ENCODE peak calls at places on chromosome 20, in five cellular contexts. One of them, this sample, is unnamed.

GRCh38 chr20:20073851-20074252 is 21.5 kb downstream of the CFAP61 start:
- DNase-seq in neuronal stem cell: no peak
- DNase-seq in H1: no peak
- DNase-seq in mesenchymal stem cell: no peak
- DNase-seq in trophoblast cell: no peak
- DNase-seq in this sample: no peak

GRCh38 chr20:7924692-7925091 is 15.6 kb downstream of the HAO1 start:
- DNase-seq in neuronal stem cell: no peak
- DNase-seq in H1: no peak
- DNase-seq in mesenchymal stem cell: peak
- DNase-seq in trophoblast cell: peak
- DNase-seq in this sample: no peak

GRCh38 chr20:25624500-25624939 is 706 bp upstream of the NANP start:
- DNase-seq in neuronal stem cell: no peak
- DNase-seq in H1: no peak
- DNase-seq in mesenchymal stem cell: no peak
- DNase-seq in trophoblast cell: no peak
- DNase-seq in this sample: no peak

GRCh38 chr20:11497543-11497942 is 420.1 kb upstream of the BTBD3 start:
- DNase-seq in neuronal stem cell: peak
- DNase-seq in H1: no peak
- DNase-seq in mesenchymal stem cell: no peak
- DNase-seq in trophoblast cell: peak
- DNase-seq in this sample: no peak

GRCh38 chr20:41424025-41424424 is 57.4 kb upstream of the EMILIN3 start:
- DNase-seq in neuronal stem cell: no peak
- DNase-seq in H1: no peak
- DNase-seq in mesenchymal stem cell: no peak
- DNase-seq in trophoblast cell: no peak
- DNase-seq in this sample: no peak

GRCh38 chr20:50153500-50154377 is at the start of gene PEDS1:
- DNase-seq in neuronal stem cell: peak
- DNase-seq in H1: no peak
- DNase-seq in mesenchymal stem cell: peak
- DNase-seq in trophoblast cell: peak
- DNase-seq in this sample: peak

GRCh38 chr20:56249244-56249955 is 868 bp downstream of the MC3R start:
- DNase-seq in neuronal stem cell: no peak
- DNase-seq in H1: peak
- DNase-seq in mesenchymal stem cell: no peak
- DNase-seq in trophoblast cell: peak
- DNase-seq in this sample: peak

GRCh38 chr20:57061058-57061900 is 205.2 kb downstream of the BMP7 start:
- DNase-seq in neuronal stem cell: peak
- DNase-seq in H1: no peak
- DNase-seq in mesenchymal stem cell: peak
- DNase-seq in trophoblast cell: peak
- DNase-seq in this sample: peak

GRCh38 chr20:6868864-6869263 is 101.4 kb downstream of the BMP2 start:
- DNase-seq in neuronal stem cell: no peak
- DNase-seq in H1: no peak
- DNase-seq in mesenchymal stem cell: no peak
- DNase-seq in trophoblast cell: no peak
- DNase-seq in this sample: no peak

GRCh38 chr20:14919473-14920157 is 582.2 kb upstream of the FLRT3 start:
- DNase-seq in neuronal stem cell: no peak
- DNase-seq in H1: peak
- DNase-seq in mesenchymal stem cell: peak
- DNase-seq in trophoblast cell: peak
- DNase-seq in this sample: peak

GRCh38 chr20:15265910-15266309 is 928.5 kb upstream of the FLRT3 start:
- DNase-seq in neuronal stem cell: no peak
- DNase-seq in H1: no peak
- DNase-seq in mesenchymal stem cell: no peak
- DNase-seq in trophoblast cell: no peak
- DNase-seq in this sample: no peak

GRCh38 chr20:42701948-42702347 is 487.8 kb downstream of the PTPRT start:
- DNase-seq in neuronal stem cell: no peak
- DNase-seq in H1: no peak
- DNase-seq in mesenchymal stem cell: no peak
- DNase-seq in trophoblast cell: no peak
- DNase-seq in this sample: no peak

GRCh38 chr20:15613530-15613929 is 959.7 kb downstream of the KIF16B start:
- DNase-seq in neuronal stem cell: no peak
- DNase-seq in H1: no peak
- DNase-seq in mesenchymal stem cell: no peak
- DNase-seq in trophoblast cell: peak
- DNase-seq in this sample: no peak

GRCh38 chr20:52923123-52923543 is 49.0 kb upstream of the TSHZ2 start:
- DNase-seq in neuronal stem cell: peak
- DNase-seq in H1: peak
- DNase-seq in mesenchymal stem cell: peak
- DNase-seq in trophoblast cell: peak
- DNase-seq in this sample: no peak

DNA sequence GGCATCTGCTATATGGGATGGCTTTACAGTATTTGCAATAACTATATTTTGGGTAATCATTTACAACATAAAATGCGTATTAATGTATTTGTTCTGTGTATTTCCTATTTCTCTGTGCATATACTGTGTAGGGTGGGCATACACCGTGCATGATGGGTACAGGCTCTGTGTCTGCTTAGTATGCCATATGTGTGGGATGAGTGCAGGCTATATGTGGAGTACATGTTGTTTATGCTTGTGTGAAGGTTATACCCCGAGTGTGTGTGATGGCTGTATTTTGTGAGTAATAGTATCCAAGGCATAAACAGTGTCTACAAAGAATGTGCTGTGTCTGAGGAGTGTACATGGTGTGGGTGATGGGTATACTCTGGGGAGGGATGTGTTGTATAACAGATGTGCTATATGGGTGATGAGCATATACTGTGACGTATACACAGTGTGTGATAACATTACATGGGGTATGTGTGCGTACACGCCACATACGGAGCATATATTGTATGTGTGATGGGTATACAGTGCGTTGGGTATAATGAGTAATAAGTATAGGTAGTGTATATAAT is 52.7 kb downstream of the CPXM1 start:
- DNase-seq in neuronal stem cell: no peak
- DNase-seq in H1: no peak
- DNase-seq in mesenchymal stem cell: no peak
- DNase-seq in trophoblast cell: no peak
- DNase-seq in this sample: no peak
- H2BK12ac ChIP-seq in neuronal stem cell: no peak
- H2BK12ac ChIP-seq in H1: peak
- H2BK12ac ChIP-seq in mesenchymal stem cell: no peak
- H2BK12ac ChIP-seq in trophoblast cell: no peak
- H2BK12ac ChIP-seq in this sample: no peak

GRCh38 chr20:17823382-17824144 is 123.8 kb downstream of the BANF2 start:
- DNase-seq in neuronal stem cell: no peak
- DNase-seq in H1: no peak
- DNase-seq in mesenchymal stem cell: no peak
- DNase-seq in trophoblast cell: no peak
- DNase-seq in this sample: no peak

GRCh38 chr20:17825251-17825691 is 125.5 kb downstream of the BANF2 start:
- DNase-seq in neuronal stem cell: no peak
- DNase-seq in H1: no peak
- DNase-seq in mesenchymal stem cell: no peak
- DNase-seq in trophoblast cell: no peak
- DNase-seq in this sample: no peak

GRCh38 chr20:17825949-17826843 is 126.4 kb downstream of the BANF2 start:
- DNase-seq in neuronal stem cell: no peak
- DNase-seq in H1: no peak
- DNase-seq in mesenchymal stem cell: no peak
- DNase-seq in trophoblast cell: peak
- DNase-seq in this sample: no peak

GRCh38 chr20:17822540-17823155 is 122.9 kb downstream of the BANF2 start:
- DNase-seq in neuronal stem cell: no peak
- DNase-seq in H1: no peak
- DNase-seq in mesenchymal stem cell: no peak
- DNase-seq in trophoblast cell: no peak
- DNase-seq in this sample: no peak

GRCh38 chr20:17824676-17825224 is 125.0 kb downstream of the BANF2 start:
- DNase-seq in neuronal stem cell: no peak
- DNase-seq in H1: no peak
- DNase-seq in mesenchymal stem cell: no peak
- DNase-seq in trophoblast cell: peak
- DNase-seq in this sample: no peak
- H2BK12ac ChIP-seq in neuronal stem cell: no peak
- H2BK12ac ChIP-seq in H1: no peak
- H2BK12ac ChIP-seq in mesenchymal stem cell: no peak
- H2BK12ac ChIP-seq in trophoblast cell: no peak
- H2BK12ac ChIP-seq in this sample: no peak

DNA sequence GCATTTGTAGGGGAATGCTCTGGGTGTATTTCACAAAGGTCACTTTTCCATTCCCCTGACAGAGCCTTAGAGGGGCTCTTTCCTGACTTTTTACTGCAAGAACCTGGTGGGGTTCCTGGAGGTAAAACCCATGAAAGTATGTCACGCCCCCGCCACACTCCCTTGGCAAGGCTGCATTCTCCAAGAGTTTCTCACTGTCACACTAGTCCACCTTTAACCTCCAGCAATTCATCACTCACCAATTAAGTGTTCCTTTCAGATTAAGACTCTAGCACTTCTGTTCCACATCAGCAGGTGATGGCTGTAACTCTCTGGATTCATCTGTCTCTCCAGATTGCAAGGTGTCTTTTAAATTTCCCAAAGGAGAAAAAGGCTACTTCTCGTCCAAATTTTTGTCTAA is 32.7 kb upstream of the NKX2-4 start:
- DNase-seq in neuronal stem cell: no peak
- DNase-seq in H1: no peak
- DNase-seq in mesenchymal stem cell: no peak
- DNase-seq in trophoblast cell: no peak
- DNase-seq in this sample: no peak
- H2BK12ac ChIP-seq in neuronal stem cell: no peak
- H2BK12ac ChIP-seq in H1: no peak
- H2BK12ac ChIP-seq in mesenchymal stem cell: no peak
- H2BK12ac ChIP-seq in trophoblast cell: no peak
- H2BK12ac ChIP-seq in this sample: no peak

GRCh38 chr20:32181606-32182005 is 25.9 kb downstream of the PLAGL2 start:
- DNase-seq in neuronal stem cell: no peak
- DNase-seq in H1: no peak
- DNase-seq in mesenchymal stem cell: no peak
- DNase-seq in trophoblast cell: no peak
- DNase-seq in this sample: no peak

GRCh38 chr20:32183947-32184635 is 23.5 kb downstream of the PLAGL2 start:
- DNase-seq in neuronal stem cell: no peak
- DNase-seq in H1: no peak
- DNase-seq in mesenchymal stem cell: no peak
- DNase-seq in trophoblast cell: no peak
- DNase-seq in this sample: no peak

GRCh38 chr20:32188376-32189122 is 19.0 kb downstream of the PLAGL2 start:
- DNase-seq in neuronal stem cell: no peak
- DNase-seq in H1: no peak
- DNase-seq in mesenchymal stem cell: no peak
- DNase-seq in trophoblast cell: no peak
- DNase-seq in this sample: no peak

GRCh38 chr20:32189123-32189410 is 18.5 kb downstream of the PLAGL2 start:
- DNase-seq in neuronal stem cell: no peak
- DNase-seq in H1: no peak
- DNase-seq in mesenchymal stem cell: no peak
- DNase-seq in trophoblast cell: no peak
- DNase-seq in this sample: no peak

DNA sequence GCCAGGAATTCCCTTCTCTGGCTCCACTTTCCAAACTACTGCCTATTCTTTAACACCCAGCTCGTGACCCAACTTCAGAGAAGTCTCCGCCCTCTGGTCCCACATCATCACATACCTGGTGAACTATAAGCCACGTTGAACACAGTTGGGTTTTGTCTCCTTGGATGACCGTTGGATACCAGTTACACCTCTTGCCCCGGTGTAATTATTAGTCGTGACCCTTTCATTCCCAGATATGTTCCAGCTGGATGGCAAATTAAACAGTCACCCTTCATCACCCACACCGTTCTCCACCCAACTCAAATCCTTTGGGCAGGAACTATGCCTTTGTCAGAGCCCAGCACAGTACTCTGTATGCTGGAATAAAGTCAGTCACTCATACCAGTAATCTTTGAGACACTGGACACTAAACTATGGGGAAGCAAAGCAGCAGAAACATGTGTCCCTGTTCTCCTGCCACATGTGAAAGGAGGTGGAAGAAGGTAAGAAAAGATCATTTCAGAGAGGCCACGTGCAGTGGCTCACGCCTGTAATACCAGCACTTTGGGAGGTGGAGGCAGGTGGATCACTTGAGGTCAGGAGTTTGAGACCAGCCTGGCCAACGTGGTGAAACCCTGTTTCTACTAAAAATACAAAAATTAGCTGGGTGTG is 22.5 kb downstream of the PLAGL2 start:
- DNase-seq in neuronal stem cell: no peak
- DNase-seq in H1: no peak
- DNase-seq in mesenchymal stem cell: no peak
- DNase-seq in trophoblast cell: no peak
- DNase-seq in this sample: no peak
- H2BK12ac ChIP-seq in neuronal stem cell: no peak
- H2BK12ac ChIP-seq in H1: no peak
- H2BK12ac ChIP-seq in mesenchymal stem cell: no peak
- H2BK12ac ChIP-seq in trophoblast cell: no peak
- H2BK12ac ChIP-seq in this sample: no peak

DNA sequence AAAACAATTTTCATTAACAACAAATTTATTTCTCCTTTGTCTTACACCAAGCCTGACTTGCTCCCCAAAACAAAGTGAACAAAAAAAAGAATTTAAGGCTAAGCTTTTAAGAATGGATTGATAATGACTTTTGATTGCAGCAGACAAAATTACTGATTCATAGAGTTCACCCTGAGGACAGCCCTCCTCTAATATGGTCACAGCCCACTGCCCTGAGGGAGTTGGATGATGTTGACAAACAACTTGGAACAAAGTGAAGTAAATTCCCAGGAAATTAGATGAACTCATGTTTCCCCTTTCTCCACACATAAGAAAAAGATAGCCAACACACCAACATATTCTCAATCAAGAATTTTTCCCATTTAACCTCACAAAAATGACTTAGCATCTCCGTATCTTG is 7.7 kb upstream of the ISM1 start:
- DNase-seq in neuronal stem cell: no peak
- DNase-seq in H1: no peak
- DNase-seq in mesenchymal stem cell: no peak
- DNase-seq in trophoblast cell: peak
- DNase-seq in this sample: no peak
- H2BK12ac ChIP-seq in neuronal stem cell: no peak
- H2BK12ac ChIP-seq in H1: no peak
- H2BK12ac ChIP-seq in mesenchymal stem cell: no peak
- H2BK12ac ChIP-seq in trophoblast cell: no peak
- H2BK12ac ChIP-seq in this sample: no peak

GRCh38 chr20:58090181-58090580 is 138.3 kb downstream of the ANKRD60 start:
- DNase-seq in neuronal stem cell: no peak
- DNase-seq in H1: no peak
- DNase-seq in mesenchymal stem cell: no peak
- DNase-seq in trophoblast cell: no peak
- DNase-seq in this sample: no peak

GRCh38 chr20:58087567-58087858 is 140.9 kb downstream of the ANKRD60 start:
- DNase-seq in neuronal stem cell: no peak
- DNase-seq in H1: no peak
- DNase-seq in mesenchymal stem cell: no peak
- DNase-seq in trophoblast cell: no peak
- DNase-seq in this sample: no peak

GRCh38 chr20:58086763-58087566 is 141.5 kb downstream of the ANKRD60 start:
- DNase-seq in neuronal stem cell: peak
- DNase-seq in H1: no peak
- DNase-seq in mesenchymal stem cell: no peak
- DNase-seq in trophoblast cell: peak
- DNase-seq in this sample: peak

GRCh38 chr20:58088105-58088504 is 140.3 kb downstream of the ANKRD60 start:
- DNase-seq in neuronal stem cell: no peak
- DNase-seq in H1: no peak
- DNase-seq in mesenchymal stem cell: no peak
- DNase-seq in trophoblast cell: no peak
- DNase-seq in this sample: no peak

GRCh38 chr20:58088625-58089024 is 139.8 kb downstream of the ANKRD60 start:
- DNase-seq in neuronal stem cell: no peak
- DNase-seq in H1: no peak
- DNase-seq in mesenchymal stem cell: no peak
- DNase-seq in trophoblast cell: no peak
- DNase-seq in this sample: no peak
- H2BK12ac ChIP-seq in neuronal stem cell: no peak
- H2BK12ac ChIP-seq in H1: no peak
- H2BK12ac ChIP-seq in mesenchymal stem cell: no peak
- H2BK12ac ChIP-seq in trophoblast cell: no peak
- H2BK12ac ChIP-seq in this sample: no peak

This sample was measured in H9.